ENCODE peak calls at places on chromosomes 4 and X, in nine cellular contexts. U is Peyer's patch, P is IMR-90, D is tibial nerve, F is transverse colon, G is uterus, B is prostate gland, T is breast epithelium, Z is spleen. E is an unnamed sample.
A peak's percentile ranks its signal among the peaks of the same experiment; 100 is the strongest.

GRCh38 chr4:627347-627746 is 2.0 kb downstream of the PDE6B start:
- DNase-seq in U (no peak), P (no peak), D (no peak), F (no peak), G (no peak), B (no peak), T (peak; percentile 14), Z (peak; percentile 8), E (no peak)

GRCh38 chr4:54228064-54228527 is 997 bp upstream of the PDGFRA start:
- DNase-seq in U (no peak), P (peak; percentile 82), D (peak; percentile 68), F (peak; percentile 68), G (peak; percentile 75), B (no peak), T (peak; percentile 68), Z (peak; percentile 82), E (peak; percentile 32)

GRCh38 chr4:176781739-176782100 is 11.0 kb downstream of the VEGFC start:
- DNase-seq in U (no peak), P (no peak), D (no peak), F (no peak), G (no peak), B (no peak), T (no peak), Z (no peak), E (no peak)

GRCh38 chr4:157221895-157222763 is 1.6 kb downstream of the GRIA2 start:
- DNase-seq in U (no peak), P (no peak), D (no peak), F (no peak), G (peak; percentile 52), B (no peak), T (peak; percentile 58), Z (peak; percentile 50), E (no peak)

GRCh38 chrX:65866146-65866545 is 173.7 kb downstream of the VSIG4 start:
- DNase-seq in U (no peak), P (no peak), D (no peak), F (no peak), G (no peak), B (no peak), T (no peak), Z (no peak), E (no peak)

GRCh38 chr4:182642831-182643230 is 274.4 kb downstream of the DCTD start:
- DNase-seq in U (no peak), P (peak; percentile 66), D (no peak), F (no peak), G (no peak), B (no peak), T (no peak), Z (no peak), E (no peak)

GRCh38 chr4:29058519-29058918 is 1661.7 kb upstream of the PCDH7 start:
- DNase-seq in U (no peak), P (no peak), D (no peak), F (no peak), G (no peak), B (no peak), T (no peak), Z (no peak), E (no peak)

GRCh38 chr4:183846951-183847350 is 58.2 kb upstream of the STOX2 start:
- DNase-seq in U (no peak), P (no peak), D (no peak), F (no peak), G (no peak), B (no peak), T (no peak), Z (no peak), E (no peak)

GRCh38 chr4:84796388-84796787 is 170.1 kb downstream of the WDFY3 start:
- DNase-seq in U (no peak), P (no peak), D (no peak), F (no peak), G (no peak), B (no peak), T (no peak), Z (no peak), E (peak; percentile 35)

GRCh38 chr4:8911311-8912088 is 39.9 kb upstream of the HMX1 start:
- DNase-seq in U (no peak), P (no peak), D (peak; percentile 9), F (peak; percentile 4), G (no peak), B (no peak), T (peak; percentile 47), Z (peak; percentile 67), E (no peak)

GRCh38 chr4:124304936-124305335 is 407.6 kb downstream of the ANKRD50 start:
- DNase-seq in U (no peak), P (no peak), D (no peak), F (no peak), G (no peak), B (no peak), T (no peak), Z (no peak), E (no peak)

GRCh38 chrX:102715967-102716366 is 3.7 kb downstream of the GPRASP2 start:
- DNase-seq in U (no peak), P (no peak), D (no peak), F (no peak), G (no peak), B (no peak), T (no peak), Z (no peak), E (no peak)

GRCh38 chrX:102723456-102723855 is 2.9 kb downstream of the GPRASP3 start:
- DNase-seq in U (no peak), P (no peak), D (no peak), F (no peak), G (no peak), B (no peak), T (no peak), Z (no peak), E (no peak)

GRCh38 chrX:102714994-102715393 is 2.7 kb downstream of the GPRASP2 start:
- DNase-seq in U (no peak), P (no peak), D (no peak), F (no peak), G (no peak), B (no peak), T (no peak), Z (no peak), E (no peak)

GRCh38 chrX:102720237-102721168 is at the start of gene GPRASP3:
- DNase-seq in U (peak; percentile 65), P (peak; percentile 75), D (peak; percentile 64), F (peak; percentile 80), G (peak; percentile 78), B (peak; percentile 76), T (peak; percentile 72), Z (peak; percentile 93), E (peak; percentile 62)
- TF ChIP-seq POLR2A in U (no peak), P (no peak), D (peak; percentile 40), F (no peak), G (peak; percentile 33), B (peak; percentile 31), T (no peak), Z (no peak), E (peak; percentile 56)

DNA sequence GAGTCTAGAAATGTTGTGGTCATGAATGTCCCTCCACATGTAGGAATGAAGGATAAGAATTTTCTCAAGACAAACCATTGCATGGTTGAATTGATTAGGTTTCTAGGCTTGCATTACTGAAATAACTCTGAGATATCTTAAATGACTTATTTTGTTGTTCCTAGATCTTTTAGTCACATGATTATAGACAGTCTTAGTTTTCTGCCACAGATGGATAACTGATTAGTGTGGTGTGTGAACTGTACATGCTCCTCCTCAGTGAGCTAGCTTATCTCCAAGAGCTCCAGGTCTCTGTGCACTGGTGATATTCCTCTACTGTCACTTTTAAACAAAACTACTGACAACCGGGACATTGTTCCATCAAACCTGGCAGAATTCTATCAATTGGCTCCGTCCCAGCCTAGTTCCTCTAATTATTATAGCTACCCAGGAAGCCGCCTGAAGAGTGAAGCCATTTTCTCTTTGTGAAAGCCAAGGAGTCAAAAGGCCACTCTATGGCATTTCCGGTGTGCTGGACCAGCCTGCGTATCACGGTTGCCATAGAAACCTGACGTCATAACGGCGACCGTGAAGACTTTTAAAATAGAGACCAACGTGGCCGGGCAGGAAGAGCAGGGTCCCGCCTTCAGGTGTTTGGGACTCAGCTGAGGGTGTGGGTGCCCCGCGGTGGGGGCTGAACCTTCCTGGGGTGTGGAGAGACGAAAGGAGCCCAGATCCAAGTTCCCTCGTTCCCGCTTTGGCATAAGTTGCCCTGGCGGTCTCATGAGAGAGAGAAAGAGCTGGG is 28.1 kb downstream of the BEX3 start:
- DNase-seq in U (peak; percentile 50), P (peak; percentile 91), D (peak; percentile 29), F (peak; percentile 62), G (peak; percentile 56), B (peak; percentile 7), T (peak; percentile 50), Z (no peak), E (peak; percentile 32)
- TF ChIP-seq POLR2A in U (no peak), P (peak; percentile 71), D (peak; percentile 35), F (no peak), G (no peak), B (no peak), T (no peak), Z (no peak), E (peak; percentile 39)

GRCh38 chrX:149198980-149199732 is 305.9 kb downstream of the IDS start:
- DNase-seq in U (no peak), P (no peak), D (no peak), F (no peak), G (no peak), B (no peak), T (no peak), Z (no peak), E (no peak)
- TF ChIP-seq POLR2A in U (no peak), P (no peak), D (no peak), F (no peak), G (no peak), B (no peak), T (no peak), Z (no peak), E (no peak)

GRCh38 chr4:2932951-2933565 is 30.1 kb downstream of the NOP14 start:
- DNase-seq in U (no peak), P (no peak), D (no peak), F (no peak), G (no peak), B (no peak), T (peak; percentile 53), Z (no peak), E (no peak)

GRCh38 chr4:2934077-2934812 is 29.0 kb downstream of the NOP14 start:
- DNase-seq in U (peak; percentile 57), P (peak; percentile 24), D (peak; percentile 64), F (peak; percentile 69), G (peak; percentile 76), B (no peak), T (peak; percentile 75), Z (peak; percentile 92), E (peak; percentile 92)

GRCh38 chr4:2932561-2932950 is 30.6 kb downstream of the NOP14 start:
- DNase-seq in U (no peak), P (no peak), D (no peak), F (no peak), G (peak; percentile 20), B (no peak), T (peak; percentile 47), Z (peak; percentile 82), E (no peak)

GRCh38 chr4:2934813-2935761 is 28.1 kb downstream of the NOP14 start:
- DNase-seq in U (peak; percentile 98), P (peak; percentile 85), D (peak; percentile 95), F (peak; percentile 98), G (peak; percentile 94), B (peak; percentile 94), T (peak; percentile 94), Z (peak; percentile 98), E (no peak)

DNA sequence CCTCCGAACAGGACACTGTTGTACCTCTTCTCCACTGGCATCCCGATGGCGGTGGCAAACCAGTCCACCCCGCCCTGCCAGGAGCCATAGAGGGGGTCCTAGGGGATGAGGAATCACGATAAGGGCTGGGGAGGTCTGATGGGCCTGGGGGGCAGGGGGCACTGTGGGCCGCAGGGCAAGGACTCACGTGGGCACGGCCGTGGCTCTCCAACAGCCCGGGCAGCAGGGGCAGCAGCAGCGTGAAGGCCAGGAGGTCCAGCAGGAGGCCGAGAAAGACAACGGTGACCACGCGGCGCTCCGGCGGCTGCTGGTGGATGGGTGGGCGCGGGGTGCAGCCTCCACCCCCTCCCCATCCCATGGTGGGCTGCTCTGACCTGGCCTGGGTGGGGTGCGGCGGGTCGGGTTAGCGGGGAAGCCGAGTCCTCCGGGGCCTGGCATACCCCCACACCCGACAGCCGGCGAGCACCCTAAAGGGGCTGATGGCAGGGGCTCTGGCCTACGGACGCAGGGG is 29.6 kb downstream of the NOP14 start:
- DNase-seq in U (no peak), P (no peak), D (no peak), F (no peak), G (no peak), B (no peak), T (peak; percentile 52), Z (no peak), E (no peak)
- TF ChIP-seq POLR2A in U (no peak), P (no peak), D (no peak), F (no peak), G (no peak), B (no peak), T (no peak), Z (no peak), E (no peak)